ENCODE peak calls at places on chromosomes 13 and 19, in five cellular contexts. K is T-cell, M is lung microvascular endothelial cell, V is HTR-8/SVneo, E is T follicular helper cell. P is an unnamed sample.

GRCh38 chr13:113956571-113956970 is 17.3 kb downstream of the C13orf46 start:
- DNase-seq in K (no peak), M (no peak), V (no peak), E (no peak), P (no peak)

GRCh38 chr13:26523007-26523406 is 34.5 kb upstream of the WASF3 start:
- DNase-seq in K (no peak), M (no peak), V (no peak), E (no peak), P (no peak)

GRCh38 chr13:36837354-36838092 is 18.5 kb downstream of the RFXAP start:
- DNase-seq in K (no peak), M (no peak), V (no peak), E (no peak), P (no peak)

GRCh38 chr13:97367427-97367826 is 66.5 kb upstream of the RAP2A start:
- DNase-seq in K (no peak), M (peak; percentile 50), V (no peak), E (no peak), P (no peak)

GRCh38 chr19:8361921-8362793 is 1.8 kb upstream of the ANGPTL4 start:
- DNase-seq in K (no peak), M (peak; percentile 96), V (peak; percentile 95), E (no peak), P (peak; percentile 99)

GRCh38 chr13:41111454-41111853 is 21.1 kb downstream of the KBTBD6 start:
- DNase-seq in K (no peak), M (no peak), V (no peak), E (no peak), P (no peak)

GRCh38 chr13:27293051-27293691 is 22.5 kb downstream of the RASL11A start:
- DNase-seq in K (no peak), M (no peak), V (no peak), E (no peak), P (no peak)

GRCh38 chr13:35927554-35927953 is 203.6 kb downstream of the DCLK1 start:
- DNase-seq in K (no peak), M (peak; percentile 7), V (peak; percentile 11), E (no peak), P (no peak)

GRCh38 chr13:100130092-100130491 is 41.2 kb downstream of the PCCA start:
- DNase-seq in K (no peak), M (peak; percentile 73), V (no peak), E (no peak), P (peak; percentile 87)

GRCh38 chr19:48683349-48683748 is 10.5 kb upstream of the NTN5 start:
- DNase-seq in K (no peak), M (peak; percentile 70), V (no peak), E (no peak), P (peak; percentile 57)

GRCh38 chr19:38892841-38893240 is 6.6 kb downstream of the SIRT2 start:
- DNase-seq in K (no peak), M (peak; percentile 55), V (no peak), E (no peak), P (peak; percentile 20)

GRCh38 chr19:29806098-29806866 is 5.5 kb upstream of the CCNE1 start:
- DNase-seq in K (no peak), M (no peak), V (no peak), E (no peak), P (no peak)

GRCh38 chr19:32195706-32196610 is 149.5 kb upstream of the ZNF507 start:
- DNase-seq in K (no peak), M (no peak), V (no peak), E (no peak), P (no peak)

GRCh38 chr13:110062077-110062776 is 244.7 kb downstream of the COL4A1 start:
- DNase-seq in K (no peak), M (no peak), V (no peak), E (no peak), P (no peak)

GRCh38 chr19:43826787-43827754 is at the start of gene ZNF283:
- DNase-seq in K (peak; percentile 65), M (peak; percentile 86), V (peak; percentile 92), E (peak; percentile 72), P (peak; percentile 83)

GRCh38 chr19:32519023-32519422 is 62.0 kb upstream of the PDCD5 start:
- DNase-seq in K (peak; percentile 25), M (no peak), V (no peak), E (no peak), P (no peak)

GRCh38 chr13:35966024-35966423 is 165.2 kb downstream of the DCLK1 start:
- DNase-seq in K (no peak), M (no peak), V (no peak), E (no peak), P (no peak)

GRCh38 chr13:37074703-37075102 is 15.2 kb upstream of the SUPT20H start:
- DNase-seq in K (no peak), M (peak; percentile 67), V (peak; percentile 19), E (no peak), P (peak; percentile 59)

GRCh38 chr13:98406475-98406874 is 170.4 kb downstream of the STK24 start:
- DNase-seq in K (no peak), M (no peak), V (no peak), E (no peak), P (no peak)

GRCh38 chr13:43905435-43906031 is 25.8 kb downstream of the LACC1 start:
- DNase-seq in K (peak; percentile 12), M (peak; percentile 79), V (peak; percentile 28), E (peak; percentile 12), P (peak; percentile 69)

GRCh38 chr13:92355213-92355612 is 871.4 kb upstream of the GPC6 start:
- DNase-seq in K (no peak), M (no peak), V (peak; percentile 9), E (no peak), P (no peak)

GRCh38 chr13:39952244-39953233 is 297.1 kb downstream of the COG6 start:
- DNase-seq in K (no peak), M (peak; percentile 99), V (no peak), E (no peak), P (peak; percentile 99)

GRCh38 chr13:95023405-95023804 is 277.8 kb downstream of the ABCC4 start:
- DNase-seq in K (no peak), M (no peak), V (no peak), E (no peak), P (no peak)

GRCh38 chr13:107458269-107458668 is 757.1 kb downstream of the LIG4 start:
- DNase-seq in K (no peak), M (no peak), V (no peak), E (no peak), P (no peak)

GRCh38 chr19:49361438-49362047 is 673 bp downstream of the TEAD2 start:
- DNase-seq in K (no peak), M (peak; percentile 97), V (peak; percentile 76), E (no peak), P (peak; percentile 91)

GRCh38 chr13:76852991-76853390 is 33.2 kb downstream of the KCTD12 start:
- DNase-seq in K (no peak), M (no peak), V (no peak), E (no peak), P (peak; percentile 83)

GRCh38 chr13:51804295-51805172 is 571 bp upstream of the DHRS12 start:
- DNase-seq in K (peak; percentile 36), M (peak; percentile 27), V (no peak), E (no peak), P (no peak)

GRCh38 chr13:40388617-40389016 is 277.8 kb downstream of the FOXO1 start:
- DNase-seq in K (peak; percentile 84), M (no peak), V (no peak), E (peak; percentile 64), P (no peak)

GRCh38 chr13:111904166-111904565 is 162.8 kb upstream of the SOX1 start:
- DNase-seq in K (no peak), M (no peak), V (no peak), E (no peak), P (no peak)

GRCh38 chr13:27961227-27962085 is 7.7 kb downstream of the CDX2 start:
- DNase-seq in K (no peak), M (no peak), V (no peak), E (no peak), P (no peak)

GRCh38 chr19:2033115-2033824 is 17.8 kb upstream of the BTBD2 start:
- DNase-seq in K (no peak), M (no peak), V (no peak), E (no peak), P (no peak)

P was measured in dermis microvascular lymphatic vessel endothelial cell.